ENCODE peak calls at places on chromosome 16, in four cellular contexts. L, N, C and W are unnamed samples.

GRCh38 chr16:69417537-69418199 is 6.8 kb upstream of the CYB5B start:
- DNase-seq in L (no peak), N (no peak), C (no peak), W (peak; percentile 96)

GRCh38 chr16:27679899-27680298 is 130.0 kb downstream of the KATNIP start:
- DNase-seq in L (no peak), N (no peak), C (no peak), W (no peak)

GRCh38 chr16:83402160-83402794 is 405.5 kb upstream of the HSBP1 start:
- DNase-seq in L (no peak), N (no peak), C (no peak), W (no peak)

GRCh38 chr16:88686439-88687253 is at the start of gene SNAI3:
- DNase-seq in L (peak; percentile 85), N (peak; percentile 69), C (peak; percentile 23), W (peak; percentile 65)

GRCh38 chr16:56246051-56246817 is 54.9 kb downstream of the GNAO1 start:
- DNase-seq in L (peak; percentile 11), N (peak; percentile 96), C (peak; percentile 38), W (peak; percentile 77)

GRCh38 chr16:10228779-10229178 is 46.6 kb upstream of the GRIN2A start:
- DNase-seq in L (no peak), N (no peak), C (no peak), W (no peak)

GRCh38 chr16:71339481-71340171 is 18.9 kb upstream of the CALB2 start:
- DNase-seq in L (no peak), N (peak; percentile 81), C (no peak), W (no peak)

GRCh38 chr16:84380405-84380804 is 12.1 kb downstream of the ATP2C2 start:
- DNase-seq in L (no peak), N (no peak), C (no peak), W (no peak)

GRCh38 chr16:64983226-64983625 is 138.6 kb downstream of the CDH11 start:
- DNase-seq in L (no peak), N (no peak), C (no peak), W (no peak)

GRCh38 chr16:89581045-89581695 is 5.6 kb downstream of the CPNE7 start:
- DNase-seq in L (no peak), N (peak; percentile 95), C (no peak), W (peak; percentile 99)

GRCh38 chr16:87146676-87147075 is 170.5 kb downstream of the C16orf95 start:
- DNase-seq in L (no peak), N (no peak), C (no peak), W (no peak)

GRCh38 chr16:180101-180920 is at the start of gene HBQ1:
- DNase-seq in L (peak; percentile 31), N (peak; percentile 41), C (no peak), W (peak; percentile 27)

GRCh38 chr16:69924777-69925191 is 26.4 kb upstream of the CLEC18A start:
- DNase-seq in L (no peak), N (no peak), C (no peak), W (peak; percentile 50)

GRCh38 chr16:272633-273546 is 2.9 kb downstream of the RGS11 start:
- DNase-seq in L (no peak), N (peak; percentile 57), C (no peak), W (no peak)

GRCh38 chr16:70681382-70682238 is 4.2 kb downstream of the MTSS2 start:
- DNase-seq in L (no peak), N (no peak), C (no peak), W (no peak)

GRCh38 chr16:89017956-89018604 is 41.1 kb upstream of the CBFA2T3 start:
- DNase-seq in L (no peak), N (no peak), C (no peak), W (no peak)

GRCh38 chr16:69451166-69451565 is 26.7 kb downstream of the CYB5B start:
- DNase-seq in L (no peak), N (peak; percentile 62), C (no peak), W (no peak)

GRCh38 chr16:64089697-64090096 is 1032.2 kb downstream of the CDH11 start:
- DNase-seq in L (peak; percentile 32), N (peak; percentile 1), C (no peak), W (peak; percentile 29)

GRCh38 chr16:28494141-28494851 is at the start of gene APOBR:
- DNase-seq in L (no peak), N (peak; percentile 38), C (no peak), W (no peak)

GRCh38 chr16:54342966-54343365 is 56.4 kb upstream of the IRX3 start:
- DNase-seq in L (no peak), N (peak; percentile 73), C (no peak), W (no peak)

GRCh38 chr16:87465306-87465705 is 27.5 kb downstream of the ZCCHC14 start:
- DNase-seq in L (no peak), N (peak; percentile 98), C (no peak), W (peak; percentile 92)

GRCh38 chr16:85477801-85478363 is 135.2 kb upstream of the GSE1 start:
- DNase-seq in L (no peak), N (peak; percentile 89), C (no peak), W (peak; percentile 52)

GRCh38 chr16:17404903-17405691 is 65.7 kb downstream of the XYLT1 start:
- DNase-seq in L (no peak), N (no peak), C (no peak), W (no peak)

GRCh38 chr16:64182985-64183384 is 938.9 kb downstream of the CDH11 start:
- DNase-seq in L (no peak), N (no peak), C (no peak), W (no peak)

GRCh38 chr16:50879873-50880695 is 138.2 kb downstream of the CYLD start:
- DNase-seq in L (peak; percentile 73), N (peak; percentile 19), C (no peak), W (no peak)

GRCh38 chr16:86016201-86016965 is 117.4 kb downstream of the IRF8 start:
- DNase-seq in L (peak; percentile 62), N (peak; percentile 80), C (peak; percentile 17), W (peak; percentile 82)

GRCh38 chr16:57616241-57616640 is 12.2 kb upstream of the ADGRG1 start:
- DNase-seq in L (no peak), N (no peak), C (no peak), W (no peak)

GRCh38 chr16:70381604-70382342 is 35.1 kb downstream of the DDX19A start:
- DNase-seq in L (no peak), N (peak; percentile 62), C (no peak), W (no peak)

GRCh38 chr16:30924086-30924714 is 828 bp downstream of the FBXL19 start:
- DNase-seq in L (peak; percentile 26), N (no peak), C (no peak), W (no peak)

GRCh38 chr16:23081675-23082119 is 67.6 kb downstream of the USP31 start:
- DNase-seq in L (no peak), N (peak; percentile 54), C (no peak), W (no peak)

GRCh38 chr16:64830653-64831052 is 291.2 kb downstream of the CDH11 start:
- DNase-seq in L (no peak), N (no peak), C (no peak), W (peak; percentile 85)

GRCh38 chr16:86753399-86753798 is 175.1 kb downstream of the FOXL1 start:
- DNase-seq in L (no peak), N (no peak), C (no peak), W (no peak)

GRCh38 chr16:50478773-50479149 is 69.4 kb upstream of the NKD1 start:
- DNase-seq in L (no peak), N (no peak), C (no peak), W (no peak)

GRCh38 chr16:2250652-2251280 is 621 bp downstream of the ECI1 start:
- DNase-seq in L (peak; percentile 24), N (peak; percentile 78), C (no peak), W (peak; percentile 34)

GRCh38 chr16:81436381-81436780 is 8.2 kb upstream of the CMIP start:
- DNase-seq in L (no peak), N (no peak), C (no peak), W (no peak)

GRCh38 chr16:75919664-75920063 is 193.4 kb upstream of the CPHXL start:
- DNase-seq in L (no peak), N (no peak), C (no peak), W (no peak)

GRCh38 chr16:57739756-57740422 is 4.3 kb downstream of the KATNB1 start:
- DNase-seq in L (no peak), N (no peak), C (no peak), W (no peak)

GRCh38 chr16:50441758-50442157 is 73.0 kb upstream of the BRD7 start:
- DNase-seq in L (no peak), N (no peak), C (no peak), W (no peak)

GRCh38 chr16:20901441-20902112 is 1.0 kb downstream of the LYRM1 start:
- DNase-seq in L (peak; percentile 21), N (peak; percentile 99), C (no peak), W (peak; percentile 76)
- H2BK12ac ChIP-seq in L (no peak overlapping the region), N (no peak overlapping the region), C (peak overlapping the region; percentile 2), W (peak overlapping the region; percentile 49)

GRCh38 chr16:11329080-11329491 is 16.2 kb upstream of the RMI2 start:
- DNase-seq in L (no peak), N (peak; percentile 20), C (no peak), W (peak; percentile 74)
- H2BK12ac ChIP-seq in L (no peak overlapping the region), N (peak overlapping the region; percentile 82), C (peak overlapping the region; percentile 85), W (no peak overlapping the region)

GRCh38 chr16:74757347-74757746 is 17.3 kb downstream of the FA2H start:
- DNase-seq in L (no peak), N (no peak), C (no peak), W (no peak)

GRCh38 chr16:74758801-74759200 is 15.8 kb downstream of the FA2H start:
- DNase-seq in L (no peak), N (no peak), C (no peak), W (no peak)

GRCh38 chr16:74753180-74753579 is 21.4 kb downstream of the FA2H start:
- DNase-seq in L (no peak), N (no peak), C (no peak), W (no peak)

GRCh38 chr16:74759564-74759963 is 15.1 kb downstream of the FA2H start:
- DNase-seq in L (no peak), N (no peak), C (no peak), W (no peak)

DNA sequence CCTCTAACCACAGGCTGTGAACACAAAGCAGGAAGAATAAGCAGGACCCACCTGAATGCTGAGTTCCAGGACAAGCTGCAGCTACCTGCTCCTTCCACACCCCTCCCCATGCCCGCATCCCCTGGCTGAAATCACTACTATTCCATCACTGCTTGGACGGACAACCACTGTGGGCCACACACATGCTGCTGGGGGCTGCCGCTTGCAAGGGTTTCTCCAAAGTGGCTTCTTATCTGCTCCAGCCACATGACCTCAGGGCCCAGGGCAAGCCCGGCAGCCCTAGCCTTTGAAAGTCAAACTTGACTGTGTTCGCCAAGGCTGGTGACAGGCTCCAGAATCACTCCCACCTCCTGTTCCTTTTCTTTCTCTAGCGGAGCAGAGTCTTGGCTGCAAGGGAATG is 18.4 kb downstream of the FA2H start:
- DNase-seq in L (no peak), N (peak; percentile 82), C (no peak), W (no peak)
- H2BK12ac ChIP-seq in L (no peak overlapping the region), N (no peak overlapping the region), C (no peak overlapping the region), W (no peak overlapping the region)

GRCh38 chr16:4393243-4393606 is 21.6 kb downstream of the VASN start:
- DNase-seq in L (no peak), N (peak; percentile 94), C (no peak), W (no peak)
- H2BK12ac ChIP-seq in L (peak overlapping the region; percentile 100), N (peak overlapping the region; percentile 63), C (peak overlapping the region; percentile 99), W (no peak overlapping the region)

GRCh38 chr16:25855818-25856217 is 164.1 kb downstream of the HS3ST4 start:
- DNase-seq in L (no peak), N (no peak), C (no peak), W (no peak)
- H2BK12ac ChIP-seq in L (no peak overlapping the region), N (no peak overlapping the region), C (peak overlapping the region; percentile 88), W (no peak overlapping the region)